ENCODE peak calls at places on chromosomes 12 and 14, in six cellular contexts. X is MM.1S, D is DND-41, C is cardiac fibroblast, Z is AG10803, H is HepG2. Q is an unnamed sample.
A peak's percentile ranks its signal among the peaks of the same experiment; 100 is the strongest.

GRCh38 chr14:94370524-94370910 is 17.9 kb downstream of the SERPINA1 start:
- DNase-seq in X (no peak), D (no peak), C (no peak), Z (no peak), H (no peak), Q (no peak)

GRCh38 chr12:108912361-108912760 is 32.5 kb downstream of the DAO start:
- DNase-seq in X (no peak), D (no peak), C (no peak), Z (no peak), H (no peak), Q (no peak)

GRCh38 chr14:101758913-101759593 is 2.5 kb upstream of the PPP2R5C start:
- DNase-seq in X (no peak), D (no peak), C (no peak), Z (no peak), H (no peak), Q (no peak)

GRCh38 chr12:57046392-57046791 is 3.5 kb downstream of the MYO1A start:
- DNase-seq in X (no peak), D (no peak), C (no peak), Z (no peak), H (no peak), Q (no peak)

GRCh38 chr12:18629916-18630315 is 107.9 kb downstream of the PLCZ1 start:
- DNase-seq in X (no peak), D (no peak), C (no peak), Z (no peak), H (no peak), Q (peak; percentile 14)

GRCh38 chr12:91111366-91112321 is at the start of gene LUM:
- DNase-seq in X (no peak), D (no peak), C (peak; percentile 64), Z (peak; percentile 97), H (no peak), Q (no peak)

GRCh38 chr14:54686219-54686870 is 119.4 kb downstream of the SAMD4A start:
- DNase-seq in X (no peak), D (no peak), C (peak; percentile 92), Z (peak; percentile 91), H (no peak), Q (peak; percentile 66)

GRCh38 chr12:132321321-132322118 is 7.9 kb downstream of the GALNT9 start:
- DNase-seq in X (no peak), D (no peak), C (no peak), Z (no peak), H (no peak), Q (no peak)

GRCh38 chr12:13347241-13348043 is 150.9 kb downstream of the EMP1 start:
- DNase-seq in X (no peak), D (no peak), C (peak; percentile 24), Z (peak; percentile 93), H (no peak), Q (peak; percentile 72)

GRCh38 chr12:60630796-60631195 is 1035.0 kb downstream of the SLC16A7 start:
- DNase-seq in X (no peak), D (no peak), C (no peak), Z (no peak), H (no peak), Q (no peak)

GRCh38 chr12:8127138-8127537 is 3.7 kb downstream of the CLEC4A start:
- DNase-seq in X (no peak), D (peak; percentile 48), C (no peak), Z (no peak), H (no peak), Q (no peak)

GRCh38 chr12:48764521-48764920 is 24.4 kb downstream of the ADCY6 start:
- DNase-seq in X (peak; percentile 69), D (no peak), C (no peak), Z (no peak), H (no peak), Q (peak; percentile 2)

GRCh38 chr12:126581655-126582054 is 1516.4 kb downstream of the AACS start:
- DNase-seq in X (no peak), D (no peak), C (no peak), Z (no peak), H (no peak), Q (no peak)

GRCh38 chr12:38721611-38722252 is 183.7 kb downstream of the CPNE8 start:
- DNase-seq in X (no peak), D (no peak), C (no peak), Z (no peak), H (no peak), Q (no peak)

GRCh38 chr12:89789862-89790261 is 81.2 kb upstream of the ATP2B1 start:
- DNase-seq in X (no peak), D (no peak), C (peak; percentile 26), Z (peak; percentile 73), H (no peak), Q (no peak)

DNA sequence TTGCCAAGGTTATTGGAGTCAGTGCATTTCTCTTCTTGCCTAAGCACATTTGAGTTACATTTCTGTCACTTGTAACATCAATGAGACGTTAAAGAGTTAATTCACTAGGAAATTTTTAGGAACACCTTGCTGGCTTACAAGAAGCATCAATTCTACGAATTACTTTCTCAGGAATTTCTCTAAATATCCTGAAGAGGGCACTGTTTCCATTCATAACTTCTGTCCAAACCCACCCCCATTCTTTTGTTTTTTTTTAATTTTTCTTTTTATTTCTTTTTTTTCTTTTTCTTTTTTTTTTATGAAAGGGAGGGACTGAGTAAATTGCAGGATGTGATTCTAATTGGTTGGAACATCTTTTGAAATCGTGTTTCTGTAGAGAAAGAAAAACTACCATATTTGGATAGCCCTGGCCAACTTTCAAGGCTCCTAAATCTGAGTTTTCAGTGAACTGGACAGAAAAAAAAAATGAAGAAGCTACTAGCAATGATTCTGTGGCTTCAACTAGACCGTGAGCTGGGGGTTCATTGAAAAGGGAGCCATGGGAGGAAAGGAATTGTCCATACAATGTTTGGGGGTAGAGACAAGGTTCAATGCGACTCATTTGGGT is 285.3 kb downstream of the DAD1 start:
- DNase-seq in X (no peak), D (no peak), C (peak; percentile 18), Z (peak; percentile 5), H (no peak), Q (peak; percentile 15)
- TF ChIP-seq CTCF in X (peak; percentile 18), D (peak; percentile 56), C (peak; percentile 45), Z (peak; percentile 57), H (peak; percentile 47), Q (peak; percentile 52)

DNA sequence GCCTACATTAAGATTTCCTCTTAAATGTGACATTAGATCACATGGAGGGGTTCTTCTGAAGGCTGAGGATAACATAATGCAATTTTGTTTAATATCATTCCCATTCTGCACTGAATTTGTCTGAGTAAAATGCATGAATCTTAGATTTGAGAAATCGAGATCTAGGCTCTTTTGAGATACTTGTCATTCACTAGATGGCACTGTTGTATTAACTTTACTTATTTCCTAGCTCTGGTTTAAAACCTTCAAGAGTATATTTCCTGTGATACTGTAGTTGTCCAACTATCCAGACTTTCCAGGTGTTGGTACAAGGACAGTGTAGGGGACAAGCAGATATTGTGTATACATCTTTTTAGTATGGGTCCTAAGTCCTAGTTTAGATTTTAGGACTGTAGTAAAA is 91.7 kb upstream of the SEL1L start:
- DNase-seq in X (peak; percentile 34), D (no peak), C (peak; percentile 4), Z (peak; percentile 1), H (peak; percentile 28), Q (peak; percentile 40)
- TF ChIP-seq CTCF in X (peak; percentile 42), D (peak; percentile 69), C (no peak), Z (peak; percentile 21), H (peak; percentile 61), Q (peak; percentile 38)

GRCh38 chr14:51246032-51246431 is 6.0 kb downstream of the TMX1 start:
- DNase-seq in X (no peak), D (no peak), C (no peak), Z (no peak), H (no peak), Q (no peak)

GRCh38 chr14:51240804-51241380 is 845 bp downstream of the TMX1 start:
- DNase-seq in X (no peak), D (no peak), C (no peak), Z (no peak), H (no peak), Q (no peak)

GRCh38 chr14:51244591-51244990 is 4.5 kb downstream of the TMX1 start:
- DNase-seq in X (no peak), D (no peak), C (no peak), Z (no peak), H (no peak), Q (no peak)

GRCh38 chr14:51239813-51240803 is at the start of gene TMX1:
- DNase-seq in X (peak; percentile 94), D (peak; percentile 99), C (peak; percentile 99), Z (peak; percentile 98), H (peak; percentile 99), Q (peak; percentile 99)

DNA sequence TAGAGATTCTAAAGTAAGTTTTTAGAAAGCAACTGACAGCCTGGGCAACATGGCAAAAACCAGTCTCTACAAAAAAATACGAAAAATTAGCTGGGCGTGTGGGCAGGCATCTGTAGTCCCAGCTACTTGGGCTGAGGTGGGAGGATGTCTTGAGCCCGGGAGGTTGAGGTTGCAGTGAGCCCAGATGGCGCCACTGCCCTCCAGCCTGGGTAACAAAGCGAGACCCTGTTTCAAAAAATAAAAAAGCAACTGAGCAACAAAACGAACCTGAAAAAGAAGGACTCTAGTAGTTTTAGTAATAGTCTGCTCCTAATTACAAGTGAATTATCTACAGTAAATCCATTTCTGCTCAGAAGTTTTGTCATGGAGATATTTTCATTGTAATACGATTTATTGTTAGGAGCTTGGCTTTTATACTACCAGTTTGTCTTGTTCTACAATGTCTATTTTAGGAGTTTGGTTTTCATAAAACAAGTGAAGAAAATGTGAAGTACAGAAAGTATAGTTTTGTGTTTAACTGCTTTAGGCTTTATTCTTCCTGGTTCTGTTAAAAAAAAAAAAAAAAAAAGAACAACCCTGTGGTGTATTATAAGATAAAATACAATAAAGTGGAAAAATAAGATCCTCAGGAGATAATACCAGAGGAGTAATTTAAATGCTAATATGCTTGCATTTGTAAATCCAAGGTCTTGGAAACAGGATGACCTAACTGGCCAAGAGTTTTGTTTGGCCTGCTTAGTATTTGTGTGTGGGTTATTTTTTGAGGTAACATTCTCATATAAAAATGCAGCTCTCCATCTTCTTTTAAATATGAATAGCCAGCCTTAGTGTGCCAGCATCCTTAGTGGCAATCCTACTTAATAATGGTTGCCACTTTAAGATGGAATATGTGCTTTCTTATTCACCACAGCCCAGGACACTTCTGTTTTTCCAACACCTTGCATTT is 2.8 kb downstream of the TMX1 start:
- DNase-seq in X (no peak), D (peak; percentile 46), C (no peak), Z (no peak), H (no peak), Q (no peak)
- TF ChIP-seq CTCF in X (no peak), D (peak; percentile 39), C (no peak), Z (no peak), H (no peak), Q (no peak)

DNA sequence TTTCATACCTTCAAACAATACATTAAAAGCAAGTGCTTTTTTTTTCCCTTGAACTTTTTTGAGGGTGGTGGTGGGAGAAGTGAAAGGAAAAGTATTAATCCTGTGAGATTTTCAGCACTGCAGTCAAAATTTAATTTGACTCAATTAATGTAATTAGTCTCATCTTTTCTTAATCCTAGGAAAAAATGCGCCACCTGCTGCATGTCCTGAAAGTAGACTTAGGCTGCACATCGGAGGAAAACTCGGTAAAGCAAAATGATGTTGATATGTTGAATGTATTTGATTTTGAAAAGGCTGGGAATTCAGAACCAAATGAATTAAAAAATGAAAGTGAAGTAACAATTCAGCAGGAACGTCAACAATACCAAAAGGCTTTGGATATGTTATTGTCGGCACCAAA is 52.2 kb downstream of the SPATA7 start:
- DNase-seq in X (no peak), D (no peak), C (peak; percentile 2), Z (no peak), H (no peak), Q (no peak)
- TF ChIP-seq CTCF in X (no peak), D (peak; percentile 28), C (peak; percentile 21), Z (no peak), H (no peak), Q (no peak)

GRCh38 chr14:79091381-79091963 is 921.3 kb downstream of the NRXN3 start:
- DNase-seq in X (no peak), D (no peak), C (no peak), Z (no peak), H (no peak), Q (no peak)
- TF ChIP-seq CTCF in X (no peak), D (no peak), C (no peak), Z (no peak), H (no peak), Q (no peak)

GRCh38 chr14:41586237-41586636 is 20.4 kb upstream of the LRFN5 start:
- DNase-seq in X (no peak), D (no peak), C (no peak), Z (no peak), H (no peak), Q (no peak)
- TF ChIP-seq CTCF in X (no peak), D (no peak), C (no peak), Z (no peak), H (no peak), Q (no peak)

Q was measured in MCF 10A.